ENCODE peak calls at places on chromosomes 12 and 14, in seven cellular contexts. M is heart left ventricle, S is kidney, J is right cardiac atrium, U is body of pancreas, L is pancreas, K is upper lobe of left lung. F is an unnamed sample.

GRCh38 chr14:54252072-54252730 is 144.6 kb upstream of the CDKN3 start:
- DNase-seq in L (no peak), S (no peak), M (no peak), U (no peak), K (no peak), J (no peak), F (no peak)

GRCh38 chr14:104586832-104587620 is 7.5 kb downstream of the C14orf180 start:
- DNase-seq in L (no peak), J (peak), U (no peak), M (peak), S (peak), K (no peak), F (no peak)

GRCh38 chr12:124910561-124911478 is 3.6 kb downstream of the UBC start:
- DNase-seq in L (no peak), U (no peak), S (no peak), J (no peak), M (no peak), K (no peak), F (no peak)

GRCh38 chr12:92446082-92446460 is 256.7 kb upstream of the PLEKHG7 start:
- DNase-seq in U (no peak), S (no peak), M (no peak), J (no peak), K (no peak), L (no peak), F (no peak)

GRCh38 chr12:94674835-94675234 is 24.5 kb upstream of the TMCC3 start:
- DNase-seq in K (peak), J (peak), L (no peak), S (no peak), M (peak), U (no peak), F (peak)

GRCh38 chr12:69783365-69783764 is 41.7 kb upstream of the MYRFL start:
- DNase-seq in K (no peak), L (no peak), S (no peak), M (no peak), U (no peak), J (no peak), F (no peak)

GRCh38 chr12:51077930-51078329 is 5.5 kb downstream of the CSRNP2 start:
- DNase-seq in U (no peak), M (peak), S (no peak), K (no peak), J (no peak), L (no peak), F (no peak)

GRCh38 chr12:67578976-67579661 is 69.4 kb upstream of the DYRK2 start:
- DNase-seq in K (no peak), M (no peak), U (no peak), L (no peak), J (no peak), S (no peak), F (no peak)

GRCh38 chr12:29578070-29578469 is 80.6 kb upstream of the OVCH1 start:
- DNase-seq in K (no peak), S (no peak), U (no peak), J (no peak), M (no peak), L (no peak), F (no peak)

GRCh38 chr12:74334770-74335169 is 202.9 kb upstream of the ATXN7L3B start:
- DNase-seq in J (no peak), U (no peak), S (no peak), K (no peak), L (no peak), M (no peak), F (no peak)

GRCh38 chr12:65689508-65689907 is 134.8 kb upstream of the HMGA2 start:
- DNase-seq in S (no peak), K (no peak), J (no peak), U (no peak), L (no peak), M (no peak), F (no peak)

GRCh38 chr12:47192046-47192445 is 112.3 kb upstream of the AMIGO2 start:
- DNase-seq in L (no peak), U (no peak), S (no peak), J (no peak), M (no peak), K (no peak), F (no peak)

GRCh38 chr14:99596772-99597171 is 7.2 kb downstream of the CCDC85C start:
- DNase-seq in S (no peak), U (no peak), M (no peak), K (no peak), L (no peak), J (no peak), F (no peak)

GRCh38 chr12:107318804-107319535 is 225.6 kb upstream of the CRY1 start:
- DNase-seq in U (peak), J (no peak), L (peak), K (no peak), S (no peak), M (peak), F (no peak)

GRCh38 chr12:27185234-27186045 is 58.6 kb upstream of the STK38L start:
- DNase-seq in K (no peak), S (no peak), U (no peak), L (no peak), M (no peak), J (no peak), F (no peak)

GRCh38 chr14:94636744-94637412 is 24.7 kb downstream of the SERPINA3 start:
- DNase-seq in M (no peak), K (no peak), U (no peak), L (no peak), J (no peak), S (no peak), F (no peak)

GRCh38 chr14:75079521-75079920 is 10.1 kb downstream of the ZC2HC1C start:
- DNase-seq in S (no peak), J (no peak), L (no peak), M (no peak), K (no peak), U (no peak), F (no peak)

GRCh38 chr12:31650927-31651326 is 8.6 kb upstream of the ETFBKMT start:
- DNase-seq in L (peak), S (no peak), K (no peak), U (no peak), J (no peak), M (no peak), F (no peak)

GRCh38 chr12:97982684-97983083 is 520.1 kb downstream of the RMST start:
- DNase-seq in L (no peak), U (no peak), J (no peak), K (no peak), M (no peak), S (no peak), F (no peak)

GRCh38 chr12:97989366-97989940 is 525.9 kb upstream of the TMPO start:
- DNase-seq in S (no peak), U (no peak), K (no peak), L (no peak), M (no peak), J (no peak), F (no peak)

GRCh38 chr12:97984456-97984855 is 521.9 kb downstream of the RMST start:
- DNase-seq in L (no peak), S (no peak), M (no peak), J (no peak), U (no peak), K (no peak), F (no peak)

GRCh38 chr12:97984951-97985350 is 522.3 kb downstream of the RMST start:
- DNase-seq in K (no peak), L (no peak), M (no peak), S (no peak), U (no peak), J (no peak), F (no peak)

GRCh38 chr12:97985834-97986233 is 523.2 kb downstream of the RMST start:
- DNase-seq in J (no peak), S (no peak), M (no peak), U (no peak), K (no peak), L (no peak), F (no peak)
- H3K27ac ChIP-seq in J (no peak), S (no peak), M (no peak), U (no peak), K (no peak), L (no peak), F (no peak)

GRCh38 chr14:77305696-77306095 is 15.0 kb downstream of the POMT2 start:
- DNase-seq in U (no peak), K (no peak), S (no peak), M (no peak), L (no peak), J (no peak), F (no peak)

GRCh38 chr14:77309122-77309521 is 11.6 kb downstream of the POMT2 start:
- DNase-seq in M (no peak), J (no peak), U (no peak), S (no peak), K (no peak), L (no peak), F (no peak)

GRCh38 chr14:77306406-77307098 is 14.1 kb downstream of the POMT2 start:
- DNase-seq in L (no peak), J (no peak), S (no peak), M (no peak), K (no peak), U (no peak), F (no peak)

GRCh38 chr14:77310041-77310440 is 10.6 kb downstream of the POMT2 start:
- DNase-seq in U (no peak), L (no peak), M (no peak), K (no peak), J (no peak), S (no peak), F (no peak)

GRCh38 chr14:77307099-77307496 is 13.6 kb downstream of the POMT2 start:
- DNase-seq in L (no peak), J (no peak), S (no peak), K (no peak), U (no peak), M (no peak), F (no peak)
- H3K27ac ChIP-seq in L (no peak), J (no peak), S (no peak), K (no peak), U (no peak), M (peak), F (peak)

GRCh38 chr14:101072945-101073597 is 169.5 kb upstream of the RTL1 start:
- DNase-seq in M (no peak), J (no peak), U (no peak), K (peak), L (peak), S (peak), F (peak)
- H3K27ac ChIP-seq in M (no peak), J (no peak), U (no peak), K (no peak), L (no peak), S (no peak), F (no peak)

GRCh38 chr12:113131556-113131955 is 4.0 kb downstream of the RASAL1 start:
- DNase-seq in U (no peak), J (no peak), S (no peak), L (no peak), K (no peak), M (no peak), F (no peak)
- H3K27ac ChIP-seq in U (no peak), J (no peak), S (no peak), L (no peak), K (no peak), M (no peak), F (no peak)

DNA sequence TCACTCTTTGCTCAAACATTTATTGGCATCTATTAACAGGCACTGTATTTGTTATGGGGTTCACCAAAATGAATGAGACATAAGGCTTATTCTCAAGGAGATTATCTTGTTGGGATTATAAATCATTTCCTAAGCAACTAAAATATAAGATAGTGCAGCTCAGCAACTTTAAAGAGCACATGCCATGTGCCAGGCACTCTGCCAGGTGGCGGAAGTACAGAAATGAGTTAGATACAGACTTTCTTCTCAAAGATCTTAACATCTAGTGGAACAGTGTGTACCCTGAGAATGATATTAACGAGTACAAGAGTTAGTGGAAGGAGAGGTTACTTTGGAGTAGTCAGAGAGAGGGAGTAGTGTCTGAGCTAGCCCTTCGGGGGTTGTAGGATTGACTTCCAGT is 28.4 kb upstream of the TOMM20L start:
- DNase-seq in L (no peak), K (no peak), M (peak), J (no peak), U (no peak), S (no peak), F (peak)
- H3K27ac ChIP-seq in L (no peak), K (no peak), M (no peak), J (no peak), U (no peak), S (no peak), F (no peak)